ENCODE peak calls at places on chromosomes 13 and 19, in nine cellular contexts. E, L, K, G, P, Z, J, Y and U are unnamed samples. For H3K9me2, the result is how much of the 10 kb centered on the place peaks cover.

GRCh38 chr13:27396252-27396846 is 28.1 kb upstream of the GTF3A start:
- DNase-seq in E (no peak), L (no peak), K (no peak), G (peak), P (no peak), Z (no peak), J (no peak), Y (no peak), U (no peak)

GRCh38 chr13:102033719-102034446 is 368.0 kb downstream of the FGF14 start:
- DNase-seq in E (no peak), L (no peak), K (no peak), G (no peak), P (no peak), Z (no peak), J (no peak), Y (no peak), U (no peak)

GRCh38 chr19:28705008-28705407 is 507.9 kb downstream of the UQCRFS1 start:
- DNase-seq in E (peak), L (peak), K (no peak), G (peak), P (no peak), Z (peak), J (peak), Y (peak), U (peak)

GRCh38 chr19:5148794-5149190 is 179.9 kb downstream of the KDM4B start:
- DNase-seq in E (no peak), L (no peak), K (no peak), G (peak), P (no peak), Z (peak), J (no peak), Y (no peak), U (no peak)

GRCh38 chr13:109715902-109716301 is 70.5 kb downstream of the IRS2 start:
- DNase-seq in E (no peak), L (peak), K (no peak), G (peak), P (no peak), Z (peak), J (peak), Y (no peak), U (no peak)

GRCh38 chr19:12833747-12834417 is 497 bp downstream of the RTBDN start:
- DNase-seq in E (peak), L (no peak), K (no peak), G (peak), P (peak), Z (peak), J (peak), Y (peak), U (peak)

GRCh38 chr13:112240076-112240475 is 136.1 kb upstream of the SPACA7 start:
- DNase-seq in E (no peak), L (no peak), K (no peak), G (no peak), P (no peak), Z (no peak), J (no peak), Y (no peak), U (no peak)

GRCh38 chr19:30441011-30441410 is 68.8 kb downstream of the ZNF536 start:
- DNase-seq in E (no peak), L (no peak), K (no peak), G (no peak), P (no peak), Z (no peak), J (no peak), Y (no peak), U (no peak)

GRCh38 chr13:20729633-20730585 is 26.4 kb downstream of the IL17D start:
- DNase-seq in E (no peak), L (no peak), K (no peak), G (no peak), P (no peak), Z (no peak), J (no peak), Y (no peak), U (no peak)

GRCh38 chr19:43774103-43774939 is 6.5 kb downstream of the KCNN4 start:
- DNase-seq in E (peak), L (no peak), K (no peak), G (peak), P (peak), Z (peak), J (no peak), Y (no peak), U (no peak)

GRCh38 chr13:23273498-23273897 is 92.7 kb downstream of the SGCG start:
- DNase-seq in E (no peak), L (no peak), K (no peak), G (no peak), P (no peak), Z (no peak), J (no peak), Y (no peak), U (no peak)

GRCh38 chr13:101115762-101116161 is 300.5 kb downstream of the NALCN start:
- DNase-seq in E (peak), L (no peak), K (no peak), G (peak), P (no peak), Z (peak), J (peak), Y (no peak), U (no peak)

GRCh38 chr19:4653793-4654436 is 14.6 kb downstream of the TNFAIP8L1 start:
- DNase-seq in E (no peak), L (no peak), K (no peak), G (no peak), P (no peak), Z (no peak), J (no peak), Y (no peak), U (no peak)

GRCh38 chr19:11519138-11519537 is 9.8 kb downstream of the ECSIT start:
- DNase-seq in E (no peak), L (no peak), K (no peak), G (no peak), P (no peak), Z (no peak), J (peak), Y (no peak), U (no peak)

GRCh38 chr19:14550201-14550754 is 20.9 kb downstream of the TECR start:
- DNase-seq in E (no peak), L (peak), K (no peak), G (peak), P (no peak), Z (no peak), J (peak), Y (no peak), U (no peak)
- H3K9me2 ChIP-seq in E (under half), L (under half), K (under half), G (under half), P (under half), Z (under half), J (under half), Y (under half), U (under half)

DNA sequence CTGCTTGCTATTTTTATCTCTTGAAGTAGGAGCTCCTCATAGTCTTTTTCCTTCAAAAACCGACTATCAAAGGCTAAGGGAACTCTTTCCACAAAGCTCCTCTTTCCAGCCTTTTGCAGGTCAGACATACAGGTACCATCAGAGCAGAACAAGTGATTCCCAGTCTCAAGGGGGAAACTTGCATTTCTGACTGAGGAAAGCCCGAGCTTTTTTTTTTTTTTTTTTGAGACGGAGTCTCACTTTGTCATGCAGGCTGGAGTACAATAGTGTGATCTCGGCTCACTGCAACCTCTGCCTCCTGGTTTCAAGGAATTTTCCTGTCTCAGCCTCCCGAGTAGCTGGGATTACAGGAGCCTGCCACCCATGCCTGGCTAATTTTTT is 32.0 kb downstream of the RUBCNL start:
- DNase-seq in E (peak), L (no peak), K (no peak), G (no peak), P (no peak), Z (no peak), J (no peak), Y (no peak), U (no peak)
- H3K4me3 ChIP-seq in E (no peak), L (no peak), K (no peak), G (no peak), P (no peak), Z (peak), J (no peak), Y (no peak), U (no peak)

DNA sequence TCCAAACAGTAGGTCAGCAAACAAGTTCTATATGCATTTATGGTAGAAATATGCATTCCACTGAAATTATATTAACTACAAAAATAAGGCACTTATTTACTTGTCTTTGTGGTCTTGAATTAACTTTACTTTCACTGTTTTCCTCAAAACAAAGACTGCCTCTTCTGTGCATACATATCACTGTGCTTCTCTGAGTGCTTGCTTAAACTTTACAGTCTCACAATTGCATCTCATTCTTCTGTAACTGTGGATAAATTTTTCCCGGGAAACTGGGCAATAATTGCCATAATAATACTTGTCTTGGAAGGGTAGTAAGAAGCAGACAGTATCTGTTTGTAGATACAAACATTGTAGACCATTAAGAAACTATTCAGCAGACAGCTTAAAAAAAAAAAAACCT is 38.4 kb downstream of the EFNB2 start:
- DNase-seq in E (no peak), L (no peak), K (no peak), G (no peak), P (no peak), Z (no peak), J (no peak), Y (no peak), U (no peak)
- H3K9me2 ChIP-seq in E (under half), L (under half), K (under half), G (under half), P (under half), Z (under half), J (under half), Y (under half), U (under half)

GRCh38 chr13:74026753-74027152 is 107.5 kb downstream of the KLF12 start:
- DNase-seq in E (peak), L (no peak), K (no peak), G (peak), P (no peak), Z (no peak), J (peak), Y (peak), U (peak)

GRCh38 chr13:74024314-74024713 is 109.9 kb downstream of the KLF12 start:
- DNase-seq in E (no peak), L (no peak), K (no peak), G (peak), P (no peak), Z (no peak), J (no peak), Y (no peak), U (no peak)

GRCh38 chr13:74024856-74025255 is 109.3 kb downstream of the KLF12 start:
- DNase-seq in E (no peak), L (no peak), K (no peak), G (peak), P (no peak), Z (no peak), J (no peak), Y (no peak), U (no peak)

GRCh38 chr13:74025369-74025768 is 108.8 kb downstream of the KLF12 start:
- DNase-seq in E (no peak), L (no peak), K (no peak), G (no peak), P (no peak), Z (no peak), J (no peak), Y (no peak), U (no peak)

GRCh38 chr13:74027161-74027779 is 106.9 kb downstream of the KLF12 start:
- DNase-seq in E (no peak), L (no peak), K (no peak), G (no peak), P (no peak), Z (no peak), J (no peak), Y (peak), U (peak)
- H3K4me3 ChIP-seq in E (peak), L (no peak), K (no peak), G (no peak), P (no peak), Z (no peak), J (no peak), Y (peak), U (peak)

DNA sequence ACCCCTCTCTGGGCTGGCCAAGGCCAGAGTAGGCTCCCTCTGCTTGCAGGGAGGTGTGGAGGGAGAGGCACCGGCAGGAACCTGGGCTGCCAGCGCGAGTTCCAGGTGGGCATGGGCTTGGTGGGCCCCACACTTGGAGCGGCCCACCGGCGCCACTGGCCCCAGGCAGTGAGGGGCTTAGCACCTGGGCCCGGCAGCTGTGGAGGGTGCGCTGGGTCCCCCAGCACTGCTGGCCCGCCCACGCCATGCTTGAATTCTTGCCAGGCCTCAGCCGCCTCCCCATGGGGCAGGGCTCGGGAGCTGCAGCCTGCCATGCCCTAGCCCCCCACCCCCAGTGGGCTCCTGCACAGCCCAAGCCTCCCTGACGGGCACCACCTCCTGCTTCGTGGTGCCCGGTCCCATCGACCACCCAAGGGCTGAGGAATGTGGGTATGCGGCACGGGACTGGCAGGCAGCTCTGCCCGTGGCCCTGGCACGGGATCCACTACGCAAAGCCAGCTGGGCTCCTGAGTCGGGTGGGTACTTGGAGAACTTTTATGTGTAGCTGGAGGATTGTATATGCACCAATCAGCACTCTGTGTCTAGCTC is 1648.0 kb downstream of the OLFM4 start:
- DNase-seq in E (no peak), L (no peak), K (no peak), G (no peak), P (no peak), Z (no peak), J (no peak), Y (no peak), U (no peak)
- H3K9me2 ChIP-seq in E (under half), L (under half), K (under half), G (under half), P (under half), Z (under half), J (under half), Y (under half), U (under half)

GRCh38 chr13:24668955-24669354 is 11.3 kb upstream of the ATP12A start:
- DNase-seq in E (no peak), L (peak), K (no peak), G (no peak), P (no peak), Z (peak), J (peak), Y (peak), U (no peak)

GRCh38 chr13:24670174-24670573 is 10.0 kb upstream of the ATP12A start:
- DNase-seq in E (no peak), L (no peak), K (no peak), G (no peak), P (no peak), Z (no peak), J (no peak), Y (no peak), U (no peak)

GRCh38 chr13:24672141-24673132 is 7.8 kb upstream of the ATP12A start:
- DNase-seq in E (no peak), L (no peak), K (no peak), G (no peak), P (no peak), Z (peak), J (no peak), Y (peak), U (no peak)

GRCh38 chr13:24671367-24672117 is 8.7 kb upstream of the ATP12A start:
- DNase-seq in E (peak), L (peak), K (peak), G (peak), P (peak), Z (peak), J (peak), Y (no peak), U (peak)

GRCh38 chr13:24670927-24671326 is 9.3 kb upstream of the ATP12A start:
- DNase-seq in E (peak), L (no peak), K (peak), G (peak), P (peak), Z (peak), J (peak), Y (peak), U (peak)
- H3K4me3 ChIP-seq in E (peak), L (peak), K (peak), G (no peak), P (peak), Z (peak), J (peak), Y (no peak), U (peak)

GRCh38 chr19:47643281-47643680 is 34.3 kb downstream of the BICRA start:
- DNase-seq in E (no peak), L (no peak), K (no peak), G (no peak), P (no peak), Z (no peak), J (no peak), Y (no peak), U (no peak)
- H3K9me2 ChIP-seq in E (under half), L (under half), K (under half), G (under half), P (under half), Z (under half), J (under half), Y (under half), U (under half)

DNA sequence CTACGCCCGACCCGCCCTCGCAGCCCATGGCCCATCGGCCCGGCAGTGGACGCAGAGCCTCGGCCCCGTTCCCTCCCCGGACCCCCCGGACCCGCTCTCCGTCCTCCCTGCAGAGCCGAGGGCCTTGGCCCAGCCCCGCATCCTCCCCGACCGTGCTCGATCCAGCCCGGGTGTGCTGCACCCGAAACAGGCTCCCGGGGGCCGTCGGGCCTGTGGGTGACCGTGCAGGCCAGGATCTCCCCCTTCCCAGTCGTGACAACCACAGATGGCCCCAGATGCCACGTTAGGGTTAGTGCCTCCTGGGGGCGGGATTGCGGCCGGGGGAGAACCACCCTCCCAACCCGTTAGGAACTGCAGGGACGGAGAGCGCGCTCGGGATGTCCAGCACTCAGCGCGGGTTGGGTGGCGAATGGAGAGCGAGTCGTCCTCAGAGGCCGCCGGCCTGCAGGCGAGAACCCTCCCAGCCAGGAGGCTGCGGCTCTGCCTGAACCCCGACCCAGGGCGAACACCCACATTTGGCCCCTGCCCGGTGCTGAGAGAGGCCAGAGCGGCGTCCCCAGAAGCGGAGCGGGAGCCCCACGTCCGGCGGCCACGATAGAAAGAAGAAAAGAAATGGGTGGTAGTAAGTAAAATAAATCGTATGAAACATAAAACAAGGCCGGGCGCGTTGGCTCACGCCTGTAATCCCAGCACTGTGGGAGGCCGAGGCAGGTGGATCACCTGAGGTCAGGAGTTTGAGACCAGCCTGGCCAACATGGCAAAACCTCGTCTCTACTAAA is 6.7 kb upstream of the MADCAM1 start:
- DNase-seq in E (peak), L (no peak), K (no peak), G (peak), P (peak), Z (peak), J (peak), Y (no peak), U (peak)
- H3K4me3 ChIP-seq in E (peak), L (peak), K (peak), G (peak), P (peak), Z (peak), J (peak), Y (peak), U (peak)

DNA sequence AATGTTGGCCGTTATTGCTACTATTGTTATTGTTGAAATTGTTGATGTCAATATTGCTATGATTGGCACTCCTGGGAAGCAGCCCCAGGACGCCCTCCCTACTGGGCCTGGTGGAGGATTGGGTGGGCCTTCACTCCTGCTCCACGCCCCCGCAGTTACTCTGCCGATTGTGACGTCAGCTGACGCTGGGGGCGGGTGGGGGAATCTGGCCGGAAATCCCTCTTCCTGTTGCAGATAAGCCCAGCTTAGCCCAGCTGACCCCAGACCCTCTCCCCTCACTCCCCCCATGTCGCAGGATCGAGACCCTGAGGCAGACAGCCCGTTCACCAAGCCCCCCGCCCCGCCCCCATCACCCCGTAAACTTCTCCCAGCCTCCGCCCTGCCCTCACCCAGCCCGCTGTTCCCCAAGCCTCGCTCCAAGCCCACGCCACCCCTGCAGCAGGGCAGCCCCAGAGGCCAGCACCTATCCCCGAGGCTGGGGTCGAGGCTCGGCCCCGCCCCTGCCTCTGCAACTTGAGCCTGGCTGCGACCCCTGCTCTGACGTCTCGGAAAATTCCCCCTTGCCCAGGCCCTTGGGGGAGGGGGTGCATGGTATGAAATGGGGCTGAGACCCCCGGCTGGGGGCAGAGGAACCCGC is at the start of gene ETV2:
- DNase-seq in E (peak), L (no peak), K (no peak), G (no peak), P (peak), Z (peak), J (no peak), Y (peak), U (peak)
- H3K9me2 ChIP-seq in E (under half), L (under half), K (under half), G (under half), P (under half), Z (under half), J (under half), Y (under half), U (under half)

GRCh38 chr19:16185123-16185924 is at the start of gene FAM32A:
- DNase-seq in E (peak), L (peak), K (peak), G (peak), P (peak), Z (peak), J (peak), Y (peak), U (peak)
- H3K4me3 ChIP-seq in E (peak), L (peak), K (peak), G (peak), P (peak), Z (peak), J (peak), Y (peak), U (peak)